ENCODE peak calls at places on chromosome 2, in four cellular contexts. J, V, W and O are unnamed samples.

GRCh38 chr2:165533331-165533730 is 63.8 kb downstream of the CSRNP3 start:
- ATAC-seq in J (no peak), V (no peak), W (no peak), O (no peak)

GRCh38 chr2:215973111-215973792 is 40.1 kb downstream of the MREG start:
- ATAC-seq in J (no peak), V (no peak), W (no peak), O (no peak)

GRCh38 chr2:84807063-84807485 is 73.8 kb downstream of the TRABD2A start:
- ATAC-seq in J (no peak), V (no peak), W (no peak), O (no peak)

GRCh38 chr2:28137221-28137620 is 246.7 kb downstream of the BABAM2 start:
- ATAC-seq in J (no peak), V (no peak), W (peak; percentile 53), O (no peak)

GRCh38 chr2:170214309-170214902 is 36.5 kb downstream of the MYO3B start:
- ATAC-seq in J (no peak), V (no peak), W (no peak), O (no peak)

GRCh38 chr2:61380120-61380881 is 90.6 kb downstream of the USP34 start:
- ATAC-seq in J (no peak), V (no peak), W (no peak), O (no peak)

GRCh38 chr2:29336334-29336733 is 221.1 kb downstream of the CLIP4 start:
- ATAC-seq in J (no peak), V (no peak), W (no peak), O (no peak)

GRCh38 chr2:201129044-201129505 is 13.1 kb downstream of the CFLAR start:
- ATAC-seq in J (no peak), V (peak; percentile 42), W (no peak), O (peak; percentile 3)

GRCh38 chr2:224151161-224151560 is 112.1 kb upstream of the SERPINE2 start:
- ATAC-seq in J (no peak), V (no peak), W (no peak), O (no peak)